ENCODE peak calls at places on chromosomes 16 and 17, in four cellular contexts. One of them, this sample, is unnamed.

GRCh38 chr16:81673432-81673831 is 105.7 kb upstream of the PLCG2 start:
- DNase-seq in activated CD4-positive, alpha-beta T cell treated with anti-CD3 and anti-CD28 coated beads, Interleukin-2, amount 50 U/mL, for 48 hours: no peak
- DNase-seq in A172: no peak
- DNase-seq in NK-92 treated with Interleukin-12 subunit alpha and Interleukin-12 subunit beta, amount 100 ng/mL, for 24 hours: no peak
- DNase-seq in this sample: no peak

GRCh38 chr17:75872434-75873351 is 5.7 kb downstream of the TRIM47 start:
- DNase-seq in activated CD4-positive, alpha-beta T cell treated with anti-CD3 and anti-CD28 coated beads, Interleukin-2, amount 50 U/mL, for 48 hours: peak; percentile 42
- DNase-seq in NK-92 treated with Interleukin-12 subunit alpha and Interleukin-12 subunit beta, amount 100 ng/mL, for 24 hours: no peak
- DNase-seq in A172: peak; percentile 94
- DNase-seq in this sample: no peak

GRCh38 chr17:5249615-5250014 is 15.0 kb upstream of the SCIMP start:
- DNase-seq in NK-92 treated with Interleukin-12 subunit alpha and Interleukin-12 subunit beta, amount 100 ng/mL, for 24 hours: peak; percentile 7
- DNase-seq in activated CD4-positive, alpha-beta T cell treated with anti-CD3 and anti-CD28 coated beads, Interleukin-2, amount 50 U/mL, for 48 hours: peak; percentile 68
- DNase-seq in A172: peak; percentile 80
- DNase-seq in this sample: peak; percentile 89

GRCh38 chr17:64326030-64326419 is 63.0 kb upstream of the TEX2 start:
- DNase-seq in NK-92 treated with Interleukin-12 subunit alpha and Interleukin-12 subunit beta, amount 100 ng/mL, for 24 hours: no peak
- DNase-seq in activated CD4-positive, alpha-beta T cell treated with anti-CD3 and anti-CD28 coated beads, Interleukin-2, amount 50 U/mL, for 48 hours: no peak
- DNase-seq in A172: no peak
- DNase-seq in this sample: no peak

GRCh38 chr16:85491798-85492616 is 121.1 kb upstream of the GSE1 start:
- DNase-seq in activated CD4-positive, alpha-beta T cell treated with anti-CD3 and anti-CD28 coated beads, Interleukin-2, amount 50 U/mL, for 48 hours: no peak
- DNase-seq in A172: peak; percentile 49
- DNase-seq in NK-92 treated with Interleukin-12 subunit alpha and Interleukin-12 subunit beta, amount 100 ng/mL, for 24 hours: no peak
- DNase-seq in this sample: no peak

GRCh38 chr16:30948087-30948955 is 547 bp upstream of the ORAI3 start:
- DNase-seq in activated CD4-positive, alpha-beta T cell treated with anti-CD3 and anti-CD28 coated beads, Interleukin-2, amount 50 U/mL, for 48 hours: peak; percentile 18
- DNase-seq in NK-92 treated with Interleukin-12 subunit alpha and Interleukin-12 subunit beta, amount 100 ng/mL, for 24 hours: no peak
- DNase-seq in A172: peak; percentile 98
- DNase-seq in this sample: peak; percentile 99

GRCh38 chr16:47732806-47733150 is 271.6 kb downstream of the PHKB start:
- DNase-seq in activated CD4-positive, alpha-beta T cell treated with anti-CD3 and anti-CD28 coated beads, Interleukin-2, amount 50 U/mL, for 48 hours: peak; percentile 35
- DNase-seq in NK-92 treated with Interleukin-12 subunit alpha and Interleukin-12 subunit beta, amount 100 ng/mL, for 24 hours: peak; percentile 40
- DNase-seq in A172: peak; percentile 83
- DNase-seq in this sample: no peak

GRCh38 chr17:51107666-51108227 is 12.9 kb downstream of the SPAG9 start:
- DNase-seq in NK-92 treated with Interleukin-12 subunit alpha and Interleukin-12 subunit beta, amount 100 ng/mL, for 24 hours: no peak
- DNase-seq in activated CD4-positive, alpha-beta T cell treated with anti-CD3 and anti-CD28 coated beads, Interleukin-2, amount 50 U/mL, for 48 hours: no peak
- DNase-seq in A172: no peak
- DNase-seq in this sample: no peak

GRCh38 chr16:84541999-84542876 is 37.8 kb upstream of the MEAK7 start:
- DNase-seq in A172: peak; percentile 36
- DNase-seq in activated CD4-positive, alpha-beta T cell treated with anti-CD3 and anti-CD28 coated beads, Interleukin-2, amount 50 U/mL, for 48 hours: no peak
- DNase-seq in NK-92 treated with Interleukin-12 subunit alpha and Interleukin-12 subunit beta, amount 100 ng/mL, for 24 hours: no peak
- DNase-seq in this sample: no peak